ENCODE peak calls at places on chromosomes 6 and 20, in five cellular contexts. One of them, this sample, is unnamed.

GRCh38 chr6:44456070-44456965 is 68.8 kb downstream of the CDC5L start:
- DNase-seq in IMR-90: peak
- DNase-seq in H1: no peak
- DNase-seq in trophoblast cell: peak
- DNase-seq in neuronal stem cell: peak
- DNase-seq in this sample: peak

GRCh38 chr6:122692175-122692598 is 82.0 kb downstream of the PKIB start:
- DNase-seq in IMR-90: peak
- DNase-seq in H1: no peak
- DNase-seq in trophoblast cell: peak
- DNase-seq in neuronal stem cell: no peak
- DNase-seq in this sample: peak

GRCh38 chr6:165875946-165876345 is 212.9 kb upstream of the PDE10A start:
- DNase-seq in IMR-90: no peak
- DNase-seq in H1: no peak
- DNase-seq in trophoblast cell: no peak
- DNase-seq in neuronal stem cell: no peak
- DNase-seq in this sample: no peak

GRCh38 chr20:32354592-32355416 is 3.3 kb upstream of the ASXL1 start:
- DNase-seq in IMR-90: peak
- DNase-seq in H1: no peak
- DNase-seq in trophoblast cell: peak
- DNase-seq in neuronal stem cell: no peak
- DNase-seq in this sample: peak

GRCh38 chr6:6994796-6995195 is 113.0 kb upstream of the RREB1 start:
- DNase-seq in IMR-90: no peak
- DNase-seq in H1: no peak
- DNase-seq in trophoblast cell: no peak
- DNase-seq in neuronal stem cell: no peak
- DNase-seq in this sample: no peak

GRCh38 chr20:49854190-49854875 is 41.7 kb downstream of the SLC9A8 start:
- DNase-seq in IMR-90: no peak
- DNase-seq in H1: no peak
- DNase-seq in trophoblast cell: peak
- DNase-seq in neuronal stem cell: no peak
- DNase-seq in this sample: peak

GRCh38 chr6:166483556-166484250 is 101.0 kb upstream of the MPC1 start:
- DNase-seq in IMR-90: no peak
- DNase-seq in H1: no peak
- DNase-seq in trophoblast cell: no peak
- DNase-seq in neuronal stem cell: no peak
- DNase-seq in this sample: no peak

GRCh38 chr20:50320005-50320909 is 129.6 kb downstream of the CEBPB start:
- DNase-seq in IMR-90: no peak
- DNase-seq in H1: no peak
- DNase-seq in trophoblast cell: no peak
- DNase-seq in neuronal stem cell: no peak
- DNase-seq in this sample: no peak

GRCh38 chr20:14332796-14333345 is 4.5 kb downstream of the FLRT3 start:
- DNase-seq in IMR-90: no peak
- DNase-seq in H1: no peak
- DNase-seq in trophoblast cell: no peak
- DNase-seq in neuronal stem cell: no peak
- DNase-seq in this sample: no peak

GRCh38 chr20:57656821-57657536 is 36.8 kb upstream of the ZBP1 start:
- DNase-seq in IMR-90: no peak
- DNase-seq in H1: no peak
- DNase-seq in trophoblast cell: no peak
- DNase-seq in neuronal stem cell: no peak
- DNase-seq in this sample: no peak

GRCh38 chr6:143559101-143559500 is 47.6 kb upstream of the FUCA2 start:
- DNase-seq in IMR-90: no peak
- DNase-seq in H1: no peak
- DNase-seq in trophoblast cell: no peak
- DNase-seq in neuronal stem cell: no peak
- DNase-seq in this sample: no peak

GRCh38 chr20:9225879-9226278 is 157.0 kb downstream of the PLCB4 start:
- DNase-seq in IMR-90: no peak
- DNase-seq in H1: no peak
- DNase-seq in trophoblast cell: no peak
- DNase-seq in neuronal stem cell: no peak
- DNase-seq in this sample: no peak

GRCh38 chr6:140071115-140071514 is 696.7 kb upstream of the CITED2 start:
- DNase-seq in IMR-90: peak
- DNase-seq in H1: no peak
- DNase-seq in trophoblast cell: no peak
- DNase-seq in neuronal stem cell: no peak
- DNase-seq in this sample: peak

GRCh38 chr6:135438907-135439535 is 58.5 kb downstream of the AHI1 start:
- DNase-seq in IMR-90: peak
- DNase-seq in H1: no peak
- DNase-seq in trophoblast cell: peak
- DNase-seq in neuronal stem cell: no peak
- DNase-seq in this sample: peak

DNA sequence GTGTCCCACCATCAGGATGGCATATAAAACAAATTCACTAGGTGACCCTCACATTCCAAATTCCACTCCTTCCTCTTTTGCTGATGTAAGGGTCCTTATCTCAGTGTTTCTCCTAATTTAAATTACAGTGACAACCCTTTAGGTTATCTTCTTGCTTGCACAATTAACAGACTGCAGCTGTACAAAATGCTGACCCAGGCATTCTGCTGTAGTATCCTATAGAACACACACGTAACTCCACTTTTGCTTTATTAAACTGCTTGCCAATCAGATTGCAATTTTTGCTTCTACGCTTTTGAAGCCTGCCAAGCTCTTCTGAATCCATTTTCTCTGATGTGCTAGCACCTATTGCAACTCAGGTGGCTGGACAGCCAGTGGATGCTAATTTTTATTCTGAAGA is 950.3 kb downstream of the TFAP2A start:
- DNase-seq in IMR-90: no peak
- DNase-seq in H1: no peak
- DNase-seq in trophoblast cell: no peak
- DNase-seq in neuronal stem cell: no peak
- DNase-seq in this sample: no peak
- H3K14ac ChIP-seq in IMR-90: no peak
- H3K14ac ChIP-seq in H1: no peak
- H3K14ac ChIP-seq in trophoblast cell: no peak
- H3K14ac ChIP-seq in neuronal stem cell: no peak
- H3K14ac ChIP-seq in this sample: no peak

GRCh38 chr6:43391448-43392031 is 22.1 kb upstream of the ZNF318 start:
- DNase-seq in IMR-90: no peak
- DNase-seq in H1: no peak
- DNase-seq in trophoblast cell: no peak
- DNase-seq in neuronal stem cell: no peak
- DNase-seq in this sample: peak
- H3K4me3 ChIP-seq in IMR-90: no peak
- H3K4me3 ChIP-seq in H1: no peak
- H3K4me3 ChIP-seq in trophoblast cell: no peak
- H3K4me3 ChIP-seq in neuronal stem cell: no peak
- H3K4me3 ChIP-seq in this sample: no peak

GRCh38 chr6:105669232-105669631 is 266.4 kb upstream of the PREP start:
- DNase-seq in IMR-90: no peak
- DNase-seq in H1: no peak
- DNase-seq in trophoblast cell: peak
- DNase-seq in neuronal stem cell: no peak
- DNase-seq in this sample: no peak
- H3K14ac ChIP-seq in IMR-90: no peak
- H3K14ac ChIP-seq in H1: no peak
- H3K14ac ChIP-seq in trophoblast cell: no peak
- H3K14ac ChIP-seq in neuronal stem cell: no peak
- H3K14ac ChIP-seq in this sample: peak

GRCh38 chr20:19602660-19603389 is 155.2 kb upstream of the RIN2 start:
- DNase-seq in IMR-90: no peak
- DNase-seq in H1: no peak
- DNase-seq in trophoblast cell: no peak
- DNase-seq in neuronal stem cell: no peak
- DNase-seq in this sample: no peak

GRCh38 chr20:19605759-19606158 is 152.3 kb upstream of the RIN2 start:
- DNase-seq in IMR-90: no peak
- DNase-seq in H1: no peak
- DNase-seq in trophoblast cell: no peak
- DNase-seq in neuronal stem cell: no peak
- DNase-seq in this sample: no peak

GRCh38 chr20:19600042-19600441 is 158.0 kb upstream of the RIN2 start:
- DNase-seq in IMR-90: no peak
- DNase-seq in H1: no peak
- DNase-seq in trophoblast cell: no peak
- DNase-seq in neuronal stem cell: no peak
- DNase-seq in this sample: no peak

GRCh38 chr20:19601133-19601810 is 156.8 kb upstream of the RIN2 start:
- DNase-seq in IMR-90: no peak
- DNase-seq in H1: no peak
- DNase-seq in trophoblast cell: no peak
- DNase-seq in neuronal stem cell: no peak
- DNase-seq in this sample: no peak

GRCh38 chr20:19603390-19603753 is 154.7 kb upstream of the RIN2 start:
- DNase-seq in IMR-90: no peak
- DNase-seq in H1: no peak
- DNase-seq in trophoblast cell: no peak
- DNase-seq in neuronal stem cell: no peak
- DNase-seq in this sample: no peak
- H3K4me3 ChIP-seq in IMR-90: no peak
- H3K4me3 ChIP-seq in H1: no peak
- H3K4me3 ChIP-seq in trophoblast cell: no peak
- H3K4me3 ChIP-seq in neuronal stem cell: no peak
- H3K4me3 ChIP-seq in this sample: no peak

DNA sequence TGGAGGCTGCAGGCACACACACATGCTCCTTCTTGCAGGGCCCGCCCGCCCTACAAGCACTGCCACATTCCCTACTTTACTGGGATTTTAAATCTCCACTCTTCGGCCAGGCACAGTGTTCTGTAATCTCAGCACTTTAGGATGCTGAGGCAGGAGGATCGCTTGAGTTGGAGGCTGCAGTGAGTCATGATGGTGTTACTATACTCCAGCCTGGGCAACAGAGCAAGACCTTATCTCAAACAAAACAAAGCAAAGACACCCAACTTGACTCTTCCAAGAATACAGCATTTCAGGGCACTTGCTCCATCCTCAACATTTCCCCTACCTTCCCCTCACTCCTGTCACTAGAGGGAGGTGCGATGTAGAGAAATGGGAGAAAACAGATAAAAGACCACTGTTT is 194.0 kb downstream of the MYLK4 start:
- DNase-seq in IMR-90: no peak
- DNase-seq in H1: no peak
- DNase-seq in trophoblast cell: no peak
- DNase-seq in neuronal stem cell: no peak
- DNase-seq in this sample: no peak
- H3K14ac ChIP-seq in IMR-90: no peak
- H3K14ac ChIP-seq in H1: no peak
- H3K14ac ChIP-seq in trophoblast cell: no peak
- H3K14ac ChIP-seq in neuronal stem cell: no peak
- H3K14ac ChIP-seq in this sample: no peak

This sample was measured in mesenchymal stem cell.